ENCODE peak calls at places on chromosomes 13 and 19, in six cellular contexts. One of them, this sample, is unnamed. For H3K36me3 and H3K79me1, the result is how much of the 10 kb centered on the place peaks cover.

GRCh38 chr19:4453232-4454179 is 4.1 kb downstream of the UBXN6 start:
- DNase-seq in IMR-90: no peak
- DNase-seq in mesendoderm: no peak
- DNase-seq in trophoblast cell: no peak
- DNase-seq in mesenchymal stem cell: no peak
- DNase-seq in H1: no peak
- DNase-seq in this sample: no peak

GRCh38 chr19:13974073-13974472 is 21.8 kb downstream of the DCAF15 start:
- DNase-seq in IMR-90: no peak
- DNase-seq in mesendoderm: peak
- DNase-seq in trophoblast cell: peak
- DNase-seq in mesenchymal stem cell: no peak
- DNase-seq in H1: peak
- DNase-seq in this sample: peak

GRCh38 chr13:29046588-29046987 is 226.4 kb downstream of the MTUS2 start:
- DNase-seq in IMR-90: no peak
- DNase-seq in mesendoderm: peak
- DNase-seq in trophoblast cell: no peak
- DNase-seq in mesenchymal stem cell: no peak
- DNase-seq in H1: no peak
- DNase-seq in this sample: no peak

GRCh38 chr13:31755803-31756212 is 16.5 kb downstream of the RXFP2 start:
- DNase-seq in IMR-90: peak
- DNase-seq in mesendoderm: no peak
- DNase-seq in trophoblast cell: no peak
- DNase-seq in mesenchymal stem cell: peak
- DNase-seq in H1: no peak
- DNase-seq in this sample: no peak

GRCh38 chr19:664913-665443 is 2.0 kb upstream of the RNF126 start:
- DNase-seq in IMR-90: peak
- DNase-seq in mesendoderm: peak
- DNase-seq in trophoblast cell: peak
- DNase-seq in mesenchymal stem cell: peak
- DNase-seq in H1: peak
- DNase-seq in this sample: peak

GRCh38 chr19:50925734-50926133 is 14.5 kb upstream of the KLK4 start:
- DNase-seq in IMR-90: no peak
- DNase-seq in mesendoderm: no peak
- DNase-seq in trophoblast cell: no peak
- DNase-seq in mesenchymal stem cell: no peak
- DNase-seq in H1: no peak
- DNase-seq in this sample: no peak

GRCh38 chr13:111907341-111907880 is 159.5 kb upstream of the SOX1 start:
- DNase-seq in IMR-90: no peak
- DNase-seq in mesendoderm: no peak
- DNase-seq in trophoblast cell: no peak
- DNase-seq in mesenchymal stem cell: no peak
- DNase-seq in H1: peak
- DNase-seq in this sample: no peak

GRCh38 chr19:30091456-30091855 is 149.4 kb downstream of the URI1 start:
- DNase-seq in IMR-90: no peak
- DNase-seq in mesendoderm: no peak
- DNase-seq in trophoblast cell: no peak
- DNase-seq in mesenchymal stem cell: no peak
- DNase-seq in H1: no peak
- DNase-seq in this sample: no peak

GRCh38 chr13:26721251-26721939 is 39.2 kb downstream of the GPR12 start:
- DNase-seq in IMR-90: no peak
- DNase-seq in mesendoderm: no peak
- DNase-seq in trophoblast cell: no peak
- DNase-seq in mesenchymal stem cell: no peak
- DNase-seq in H1: no peak
- DNase-seq in this sample: no peak

GRCh38 chr19:45423033-45423588 is 606 bp downstream of the ERCC1 start:
- DNase-seq in IMR-90: no peak
- DNase-seq in mesendoderm: no peak
- DNase-seq in trophoblast cell: no peak
- DNase-seq in mesenchymal stem cell: no peak
- DNase-seq in H1: no peak
- DNase-seq in this sample: no peak

GRCh38 chr13:57787058-57787791 is 155.7 kb downstream of the PCDH17 start:
- DNase-seq in IMR-90: no peak
- DNase-seq in mesendoderm: peak
- DNase-seq in trophoblast cell: no peak
- DNase-seq in mesenchymal stem cell: no peak
- DNase-seq in H1: no peak
- DNase-seq in this sample: no peak

GRCh38 chr19:12681074-12681987 is at the start of gene DHPS:
- DNase-seq in IMR-90: peak
- DNase-seq in mesendoderm: peak
- DNase-seq in trophoblast cell: peak
- DNase-seq in mesenchymal stem cell: peak
- DNase-seq in H1: peak
- DNase-seq in this sample: peak

GRCh38 chr19:54206030-54206830 is 5.6 kb downstream of the RPS9 start:
- DNase-seq in IMR-90: no peak
- DNase-seq in mesendoderm: no peak
- DNase-seq in trophoblast cell: no peak
- DNase-seq in mesenchymal stem cell: no peak
- DNase-seq in H1: no peak
- DNase-seq in this sample: no peak

GRCh38 chr19:12111176-12111575 is 29.0 kb downstream of the ZNF20 start:
- DNase-seq in IMR-90: no peak
- DNase-seq in mesendoderm: no peak
- DNase-seq in trophoblast cell: peak
- DNase-seq in mesenchymal stem cell: no peak
- DNase-seq in H1: no peak
- DNase-seq in this sample: no peak

GRCh38 chr19:10235003-10235402 is 3.9 kb upstream of the S1PR2 start:
- DNase-seq in IMR-90: no peak
- DNase-seq in mesendoderm: no peak
- DNase-seq in trophoblast cell: no peak
- DNase-seq in mesenchymal stem cell: no peak
- DNase-seq in H1: no peak
- DNase-seq in this sample: no peak

GRCh38 chr19:58020129-58020528 is 13.7 kb upstream of the ZSCAN1 start:
- DNase-seq in IMR-90: no peak
- DNase-seq in mesendoderm: no peak
- DNase-seq in trophoblast cell: no peak
- DNase-seq in mesenchymal stem cell: no peak
- DNase-seq in H1: no peak
- DNase-seq in this sample: no peak

GRCh38 chr13:49646688-49647087 is 18.4 kb downstream of the ARL11 start:
- DNase-seq in IMR-90: no peak
- DNase-seq in mesendoderm: no peak
- DNase-seq in trophoblast cell: no peak
- DNase-seq in mesenchymal stem cell: no peak
- DNase-seq in H1: no peak
- DNase-seq in this sample: no peak

GRCh38 chr13:102327119-102327617 is 74.7 kb downstream of the FGF14 start:
- DNase-seq in IMR-90: no peak
- DNase-seq in mesendoderm: no peak
- DNase-seq in trophoblast cell: no peak
- DNase-seq in mesenchymal stem cell: no peak
- DNase-seq in H1: no peak
- DNase-seq in this sample: no peak

GRCh38 chr19:55172741-55173140 is 6.3 kb upstream of the DNAAF3 start:
- DNase-seq in IMR-90: peak
- DNase-seq in mesendoderm: no peak
- DNase-seq in trophoblast cell: peak
- DNase-seq in mesenchymal stem cell: peak
- DNase-seq in H1: no peak
- DNase-seq in this sample: no peak

GRCh38 chr19:44808463-44809371 is at the start of gene BCAM:
- DNase-seq in IMR-90: peak
- DNase-seq in mesendoderm: peak
- DNase-seq in trophoblast cell: peak
- DNase-seq in mesenchymal stem cell: peak
- DNase-seq in H1: peak
- DNase-seq in this sample: peak

GRCh38 chr19:13825489-13826475 is 30.5 kb downstream of the ZSWIM4 start:
- DNase-seq in IMR-90: no peak
- DNase-seq in mesendoderm: peak
- DNase-seq in trophoblast cell: peak
- DNase-seq in mesenchymal stem cell: peak
- DNase-seq in H1: peak
- DNase-seq in this sample: no peak

GRCh38 chr13:71355010-71355409 is 512.0 kb downstream of the DACH1 start:
- DNase-seq in IMR-90: no peak
- DNase-seq in mesendoderm: no peak
- DNase-seq in trophoblast cell: no peak
- DNase-seq in mesenchymal stem cell: no peak
- DNase-seq in H1: no peak
- DNase-seq in this sample: no peak

GRCh38 chr13:39317284-39317683 is 279.0 kb downstream of the NHLRC3 start:
- DNase-seq in IMR-90: peak
- DNase-seq in mesendoderm: no peak
- DNase-seq in trophoblast cell: no peak
- DNase-seq in mesenchymal stem cell: peak
- DNase-seq in H1: no peak
- DNase-seq in this sample: no peak

GRCh38 chr13:24671367-24672117 is 8.7 kb upstream of the ATP12A start:
- DNase-seq in IMR-90: peak
- DNase-seq in mesendoderm: peak
- DNase-seq in trophoblast cell: peak
- DNase-seq in mesenchymal stem cell: peak
- DNase-seq in H1: no peak
- DNase-seq in this sample: peak

GRCh38 chr19:18346091-18346490 is 5.7 kb downstream of the PGPEP1 start:
- DNase-seq in IMR-90: no peak
- DNase-seq in mesendoderm: peak
- DNase-seq in trophoblast cell: peak
- DNase-seq in mesenchymal stem cell: no peak
- DNase-seq in H1: peak
- DNase-seq in this sample: no peak
- H3K36me3 ChIP-seq in IMR-90: under half
- H3K36me3 ChIP-seq in mesendoderm: under half
- H3K36me3 ChIP-seq in trophoblast cell: under half
- H3K36me3 ChIP-seq in mesenchymal stem cell: under half
- H3K36me3 ChIP-seq in H1: under half
- H3K36me3 ChIP-seq in this sample: under half

DNA sequence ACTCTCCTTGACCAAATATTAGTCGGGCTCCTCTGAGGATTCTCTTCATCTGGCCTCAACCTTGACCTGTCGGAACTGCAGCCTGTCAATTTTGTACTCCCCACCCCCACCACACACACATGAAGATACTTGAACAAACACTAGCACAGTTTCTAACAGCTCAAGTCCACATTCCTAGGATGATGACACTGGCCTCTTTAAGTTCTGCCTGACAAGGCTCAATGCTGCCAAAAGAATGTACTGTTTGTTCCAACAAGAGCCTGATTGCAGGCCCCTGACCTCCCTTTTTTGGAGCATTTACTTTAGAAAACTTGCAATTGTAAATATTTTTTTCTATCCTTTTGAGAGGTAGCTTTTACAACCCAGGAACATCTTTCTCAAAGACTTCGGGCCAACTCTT is 169.2 kb upstream of the IRS2 start:
- DNase-seq in IMR-90: peak
- DNase-seq in mesendoderm: no peak
- DNase-seq in trophoblast cell: no peak
- DNase-seq in mesenchymal stem cell: peak
- DNase-seq in H1: no peak
- DNase-seq in this sample: no peak
- H3K79me1 ChIP-seq in IMR-90: under half
- H3K79me1 ChIP-seq in mesendoderm: under half
- H3K79me1 ChIP-seq in trophoblast cell: under half
- H3K79me1 ChIP-seq in mesenchymal stem cell: under half
- H3K79me1 ChIP-seq in H1: under half
- H3K79me1 ChIP-seq in this sample: under half

DNA sequence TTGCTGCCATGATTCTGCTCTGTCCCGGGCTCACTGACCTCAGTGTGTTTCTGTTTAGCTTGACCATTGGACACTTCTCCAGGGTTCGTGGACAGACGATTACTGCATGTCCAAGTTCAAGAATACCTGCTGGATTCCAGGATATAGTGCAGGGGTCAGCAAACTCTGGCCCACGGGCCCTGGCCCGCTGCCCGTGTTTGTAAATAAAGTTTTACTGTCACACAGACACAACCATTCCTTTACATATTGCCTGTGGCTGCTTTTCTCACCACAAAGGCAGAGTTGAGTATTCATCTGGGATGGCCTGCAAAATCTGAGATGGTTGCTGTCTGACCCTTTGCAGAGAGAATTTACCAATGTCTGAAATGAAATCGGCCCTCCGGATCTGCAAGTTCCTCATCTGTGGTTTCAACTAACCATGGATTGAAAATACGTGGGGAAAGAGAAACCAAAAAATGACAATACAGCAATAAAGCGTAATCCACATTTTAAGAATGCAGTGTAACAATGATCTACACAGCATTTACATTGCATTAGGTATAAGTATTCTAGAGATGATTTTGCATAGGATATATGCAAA is 25.9 kb upstream of the F2RL3 start:
- DNase-seq in IMR-90: no peak
- DNase-seq in mesendoderm: no peak
- DNase-seq in trophoblast cell: no peak
- DNase-seq in mesenchymal stem cell: no peak
- DNase-seq in H1: no peak
- DNase-seq in this sample: no peak
- H3K36me3 ChIP-seq in IMR-90: half or more
- H3K36me3 ChIP-seq in mesendoderm: under half
- H3K36me3 ChIP-seq in trophoblast cell: half or more
- H3K36me3 ChIP-seq in mesenchymal stem cell: half or more
- H3K36me3 ChIP-seq in H1: under half
- H3K36me3 ChIP-seq in this sample: under half

GRCh38 chr19:42033413-42033812 is 36.6 kb downstream of the GRIK5 start:
- DNase-seq in IMR-90: no peak
- DNase-seq in mesendoderm: no peak
- DNase-seq in trophoblast cell: no peak
- DNase-seq in mesenchymal stem cell: no peak
- DNase-seq in H1: no peak
- DNase-seq in this sample: no peak

GRCh38 chr19:42028304-42029216 is 34.5 kb upstream of the ATP1A3 start:
- DNase-seq in IMR-90: no peak
- DNase-seq in mesendoderm: peak
- DNase-seq in trophoblast cell: no peak
- DNase-seq in mesenchymal stem cell: no peak
- DNase-seq in H1: peak
- DNase-seq in this sample: peak

GRCh38 chr19:42032428-42032827 is 37.6 kb downstream of the GRIK5 start:
- DNase-seq in IMR-90: no peak
- DNase-seq in mesendoderm: peak
- DNase-seq in trophoblast cell: no peak
- DNase-seq in mesenchymal stem cell: no peak
- DNase-seq in H1: peak
- DNase-seq in this sample: no peak

GRCh38 chr19:42024622-42025111 is 30.6 kb upstream of the ATP1A3 start:
- DNase-seq in IMR-90: peak
- DNase-seq in mesendoderm: no peak
- DNase-seq in trophoblast cell: no peak
- DNase-seq in mesenchymal stem cell: peak
- DNase-seq in H1: no peak
- DNase-seq in this sample: no peak

DNA sequence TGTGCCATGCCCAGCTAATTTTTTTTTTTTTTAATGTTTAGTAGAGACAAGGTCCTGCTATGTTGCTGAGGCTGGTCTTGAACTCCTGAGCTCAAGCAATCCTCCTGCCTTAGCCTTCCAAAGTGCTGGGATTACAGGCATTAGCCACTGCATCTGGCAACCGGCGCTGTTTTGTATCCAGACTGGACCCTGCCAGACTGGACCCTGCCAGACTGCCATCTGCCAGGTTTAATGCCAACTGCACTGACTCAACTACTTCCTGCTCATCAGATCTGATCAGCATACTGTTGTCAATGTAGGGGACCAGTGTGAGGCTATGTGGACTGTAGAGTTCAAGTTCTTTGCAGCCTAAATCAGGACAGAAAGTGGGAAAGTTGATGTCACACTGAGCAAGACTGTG is 36.6 kb upstream of the ATP1A3 start:
- DNase-seq in IMR-90: no peak
- DNase-seq in mesendoderm: no peak
- DNase-seq in trophoblast cell: no peak
- DNase-seq in mesenchymal stem cell: no peak
- DNase-seq in H1: no peak
- DNase-seq in this sample: no peak
- H3K79me1 ChIP-seq in IMR-90: under half
- H3K79me1 ChIP-seq in mesendoderm: under half
- H3K79me1 ChIP-seq in trophoblast cell: under half
- H3K79me1 ChIP-seq in mesenchymal stem cell: under half
- H3K79me1 ChIP-seq in H1: under half
- H3K79me1 ChIP-seq in this sample: under half

This sample was measured in neuronal stem cell.